ENCODE peak calls at places on chromosome 15, in five cellular contexts. H is GM12878, T is HCT116, N is lower lobe of right lung, E is A549. Y is an unnamed sample.

GRCh38 chr15:60555814-60556213 is 76.9 kb upstream of the ICE2 start:
- ATAC-seq in N (no peak), H (no peak), T (no peak), E (no peak), Y (no peak)

GRCh38 chr15:68479406-68479805 is 47.4 kb upstream of the ITGA11 start:
- ATAC-seq in T (no peak), E (no peak), N (peak), H (no peak), Y (peak)

GRCh38 chr15:86650084-86650483 is 570.4 kb downstream of the AGBL1 start:
- ATAC-seq in N (no peak), H (no peak), E (no peak), T (no peak), Y (no peak)

GRCh38 chr15:78438595-78439285 is 724 bp downstream of the IREB2 start:
- ATAC-seq in T (peak), H (peak), N (no peak), E (peak), Y (no peak)

GRCh38 chr15:75945953-75946352 is 42.3 kb downstream of the FBXO22 start:
- ATAC-seq in E (no peak), T (no peak), H (peak), N (no peak), Y (no peak)

GRCh38 chr15:90580086-90580485 is 50.4 kb downstream of the CRTC3 start:
- ATAC-seq in N (no peak), T (no peak), H (no peak), E (no peak), Y (no peak)

GRCh38 chr15:76865548-76865991 is 39.6 kb downstream of the SCAPER start:
- ATAC-seq in E (no peak), H (peak), N (no peak), T (no peak), Y (no peak)

GRCh38 chr15:79091204-79091867 is 756 bp upstream of the RASGRF1 start:
- ATAC-seq in N (peak), E (peak), T (no peak), H (peak), Y (no peak)

GRCh38 chr15:82135645-82136044 is 89.8 kb upstream of the MEX3B start:
- ATAC-seq in H (no peak), T (no peak), N (no peak), E (no peak), Y (no peak)

GRCh38 chr15:34122771-34123183 is 20.9 kb downstream of the PGBD4 start:
- ATAC-seq in T (no peak), E (no peak), H (peak), N (no peak), Y (no peak)

GRCh38 chr15:99826146-99826745 is 93.0 kb upstream of the LYSMD4 start:
- ATAC-seq in H (no peak), E (no peak), T (no peak), N (no peak), Y (no peak)

GRCh38 chr15:96330064-96330449 is 443 bp upstream of the NR2F2 start:
- ATAC-seq in E (peak), N (no peak), H (peak), T (peak), Y (peak)

GRCh38 chr15:69400850-69401249 is 13.3 kb upstream of the KIF23 start:
- ATAC-seq in H (peak), N (peak), T (no peak), E (peak), Y (no peak)

GRCh38 chr15:92365079-92365478 is 28.6 kb upstream of the ST8SIA2 start:
- ATAC-seq in E (peak), N (peak), H (no peak), T (no peak), Y (no peak)

GRCh38 chr15:31366169-31366734 is 39.6 kb downstream of the KLF13 start:
- ATAC-seq in H (no peak), N (peak), E (peak), T (no peak), Y (peak)

GRCh38 chr15:70084461-70084860 is 13.3 kb downstream of the TLE3 start:
- ATAC-seq in H (peak), T (no peak), N (no peak), E (no peak), Y (no peak)

GRCh38 chr15:31236184-31237041 is 90.2 kb upstream of the KLF13 start:
- ATAC-seq in H (peak), T (peak), N (peak), E (peak), Y (peak)

GRCh38 chr15:98963459-98963858 is 44.1 kb downstream of the PGPEP1L start:
- ATAC-seq in T (no peak), H (no peak), E (no peak), N (no peak), Y (no peak)

GRCh38 chr15:26243382-26243781 is 380.3 kb upstream of the ATP10A start:
- ATAC-seq in E (no peak), N (no peak), T (no peak), H (no peak), Y (no peak)

GRCh38 chr15:59794229-59794886 is 105.2 kb upstream of the BNIP2 start:
- ATAC-seq in E (no peak), H (no peak), T (no peak), N (no peak), Y (no peak)

GRCh38 chr15:77180757-77181156 is 109.8 kb upstream of the TSPAN3 start:
- ATAC-seq in N (peak), T (no peak), H (no peak), E (no peak), Y (no peak)

GRCh38 chr15:59917504-59918157 is 86.5 kb upstream of the FOXB1 start:
- ATAC-seq in N (peak), T (peak), E (peak), H (peak), Y (no peak)

GRCh38 chr15:95162967-95163531 is 931.7 kb downstream of the MCTP2 start:
- ATAC-seq in H (no peak), T (no peak), E (no peak), N (no peak), Y (peak)

GRCh38 chr15:52181938-52182780 is 9.0 kb downstream of the GNB5 start:
- ATAC-seq in N (no peak), T (no peak), E (no peak), H (no peak), Y (no peak)

GRCh38 chr15:67067930-67068542 is 2.6 kb downstream of the SMAD3 start:
- ATAC-seq in H (peak), E (no peak), T (peak), N (no peak), Y (no peak)

GRCh38 chr15:96117275-96117674 is 213.2 kb upstream of the NR2F2 start:
- ATAC-seq in E (no peak), T (no peak), H (peak), N (no peak), Y (no peak)

GRCh38 chr15:77138167-77138522 is 67.2 kb upstream of the TSPAN3 start:
- ATAC-seq in H (no peak), T (no peak), N (no peak), E (no peak), Y (no peak)

GRCh38 chr15:61084944-61085367 is 144.1 kb downstream of the RORA start:
- ATAC-seq in E (no peak), H (peak), T (no peak), N (no peak), Y (peak)

GRCh38 chr15:89301304-89302089 is 33.1 kb downstream of the POLG start:
- ATAC-seq in E (no peak), T (no peak), H (no peak), N (no peak), Y (no peak)

GRCh38 chr15:40562691-40563090 is 2.2 kb downstream of the CCDC32 start:
- ATAC-seq in N (no peak), H (no peak), T (no peak), E (no peak), Y (no peak)

GRCh38 chr15:78264304-78265136 is at the start of gene DNAJA4:
- ATAC-seq in E (no peak), N (peak), T (peak), H (peak), Y (peak)

GRCh38 chr15:32698773-32699390 is 18.9 kb upstream of the GREM1 start:
- ATAC-seq in N (no peak), E (no peak), T (no peak), H (no peak), Y (no peak)

GRCh38 chr15:23823508-23823907 is 136.4 kb upstream of the NDN start:
- ATAC-seq in T (no peak), N (no peak), E (peak), H (no peak), Y (no peak)

GRCh38 chr15:39251413-39252197 is 329.3 kb upstream of the THBS1 start:
- ATAC-seq in N (no peak), H (peak), T (no peak), E (no peak), Y (no peak)

GRCh38 chr15:78234515-78235040 is at the start of gene ACSBG1:
- ATAC-seq in E (no peak), T (no peak), N (no peak), H (no peak), Y (no peak)

GRCh38 chr15:74170845-74171578 is 2.5 kb upstream of the ISLR start:
- ATAC-seq in H (no peak), T (no peak), E (no peak), N (no peak), Y (no peak)

GRCh38 chr15:74168673-74169274 is 4.7 kb upstream of the ISLR start:
- ATAC-seq in T (no peak), H (no peak), E (no peak), N (no peak), Y (peak)

GRCh38 chr15:74167891-74168331 is 5.6 kb upstream of the ISLR start:
- ATAC-seq in N (no peak), E (no peak), T (no peak), H (no peak), Y (no peak)

GRCh38 chr15:74171965-74172541 is 1.5 kb upstream of the ISLR start:
- ATAC-seq in T (no peak), H (no peak), E (no peak), N (no peak), Y (no peak)

DNA sequence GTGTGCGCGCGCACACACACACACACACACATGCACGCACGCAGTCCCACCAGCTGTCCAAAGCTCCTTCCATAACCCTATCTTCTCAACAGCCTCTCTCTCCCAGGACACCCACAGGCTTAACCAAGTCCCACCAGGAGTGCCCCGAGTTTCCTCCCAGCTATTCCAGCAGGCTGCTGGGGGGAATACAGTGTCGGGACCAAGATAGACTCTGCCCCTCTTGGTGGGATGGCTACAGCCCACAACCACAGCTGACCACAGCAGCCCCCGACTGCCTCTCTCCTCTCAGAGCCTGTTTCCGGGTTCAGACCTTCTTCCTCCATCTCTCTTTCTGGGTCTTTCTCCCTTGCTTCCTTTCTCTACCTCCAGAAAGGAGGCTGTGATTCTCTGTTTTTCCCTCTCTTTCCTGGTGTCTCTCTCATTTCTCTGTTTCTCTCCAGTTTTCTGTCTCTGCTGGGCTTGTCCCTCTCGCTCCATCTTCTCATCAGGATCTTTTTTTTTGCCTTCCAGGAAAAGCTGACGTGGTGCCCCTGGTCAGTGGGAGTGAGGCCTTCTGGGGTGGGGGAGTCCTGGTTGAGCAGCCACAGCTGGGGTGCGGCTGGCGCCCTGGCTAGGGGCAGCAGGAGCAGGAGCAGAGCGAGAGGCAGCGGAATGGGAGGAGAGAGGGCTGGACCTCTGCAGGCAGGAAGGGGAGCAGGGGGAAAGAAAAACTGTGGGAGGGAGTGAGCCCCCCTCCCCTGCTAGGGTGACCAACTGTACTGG is 3.2 kb upstream of the ISLR start:
- ATAC-seq in H (no peak), T (no peak), N (no peak), E (no peak), Y (no peak)
- H3K27ac ChIP-seq in H (no peak), T (no peak), N (no peak), E (no peak), Y (peak)

GRCh38 chr15:43939070-43939469 is 112.3 kb downstream of the WDR76 start:
- ATAC-seq in T (peak), E (peak), H (peak), N (no peak), Y (no peak)
- TF ChIP-seq CTCF in T (peak), E (peak), H (peak), N (peak), Y (no peak)

GRCh38 chr15:29921130-29921601 is 98.9 kb upstream of the TJP1 start:
- ATAC-seq in N (peak), T (peak), E (peak), H (no peak), Y (no peak)
- H3K27ac ChIP-seq in N (no peak), T (peak), E (peak), H (no peak), Y (no peak)

GRCh38 chr15:64693134-64693533 is 82.3 kb downstream of the RBPMS2 start:
- ATAC-seq in H (no peak), N (peak), E (peak), T (no peak), Y (peak)

GRCh38 chr15:64690008-64690407 is 85.4 kb downstream of the RBPMS2 start:
- ATAC-seq in N (no peak), E (no peak), H (no peak), T (no peak), Y (no peak)

GRCh38 chr15:64692166-64692565 is 83.2 kb downstream of the RBPMS2 start:
- ATAC-seq in N (peak), E (no peak), H (no peak), T (no peak), Y (no peak)

GRCh38 chr15:64688770-64689169 is 86.6 kb downstream of the RBPMS2 start:
- ATAC-seq in E (no peak), H (no peak), N (no peak), T (no peak), Y (no peak)

DNA sequence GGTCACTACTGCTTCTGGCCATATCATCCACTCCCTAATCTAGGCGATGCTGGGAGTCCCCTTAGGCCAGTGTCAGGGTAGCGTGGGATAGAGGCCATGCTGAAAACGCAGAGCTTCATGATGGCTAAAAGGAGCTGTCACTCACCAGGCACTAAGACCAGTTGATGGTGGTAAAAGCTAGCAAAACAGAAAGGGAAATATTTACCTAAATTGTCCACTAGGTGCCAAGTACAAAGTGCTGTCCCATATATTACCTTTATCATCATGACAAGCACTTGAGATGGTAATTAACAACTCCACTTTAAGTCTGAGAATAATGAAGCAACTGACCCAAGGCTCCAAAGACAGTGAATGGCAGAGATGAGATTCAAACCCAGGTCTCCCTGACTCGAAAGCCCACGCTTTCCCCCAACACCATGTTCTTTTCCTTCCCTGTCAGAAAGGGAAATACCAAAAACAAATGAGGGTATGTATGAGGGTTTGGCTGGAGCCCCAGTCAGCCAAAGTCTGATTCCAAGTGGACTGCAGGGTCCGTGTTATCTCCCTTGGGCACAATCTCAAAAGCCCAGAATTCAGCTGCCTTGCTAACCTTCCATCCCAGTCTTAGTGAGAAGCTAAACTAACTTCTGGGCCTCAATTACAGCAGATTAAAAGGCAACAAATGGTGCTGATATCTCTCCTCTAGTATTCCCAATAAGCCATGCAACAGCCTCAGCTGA is 84.7 kb downstream of the RBPMS2 start:
- ATAC-seq in E (peak), T (peak), H (peak), N (no peak), Y (no peak)
- TF ChIP-seq CTCF in E (peak), T (no peak), H (peak), N (no peak), Y (no peak)

Y was measured in gastroesophageal sphincter.